ENCODE peak calls at places on chromosomes 2 and 18, in eight cellular contexts. K, A, X, S, R, M, E and I are unnamed samples.

GRCh38 chr18:56083097-56083865 is 495.3 kb upstream of the TCF4 start:
- DNase-seq in M (peak), X (peak), K (peak), S (no peak), A (peak), E (no peak), R (no peak), I (peak)

GRCh38 chr2:235946590-235946989 is 221.6 kb downstream of the GBX2 start:
- DNase-seq in S (no peak), M (no peak), E (no peak), K (peak), A (peak), X (no peak), R (no peak), I (no peak)

GRCh38 chr2:148130571-148130970 is 109.7 kb downstream of the MBD5 start:
- DNase-seq in S (no peak), E (no peak), X (no peak), M (no peak), A (no peak), R (no peak), K (no peak), I (no peak)

GRCh38 chr2:58710795-58711279 is 469.7 kb upstream of the FANCL start:
- DNase-seq in A (no peak), R (no peak), S (no peak), X (no peak), E (no peak), K (no peak), M (no peak), I (no peak)

GRCh38 chr2:191167766-191168165 is 17.0 kb upstream of the STAT4 start:
- DNase-seq in K (no peak), R (no peak), M (no peak), E (no peak), X (no peak), A (no peak), S (peak), I (no peak)

GRCh38 chr2:200812122-200813022 is 662 bp downstream of the BZW1 start:
- DNase-seq in E (peak), R (peak), M (peak), A (peak), X (peak), S (peak), K (peak), I (peak)

GRCh38 chr2:222283634-222284033 is 15.2 kb downstream of the PAX3 start:
- DNase-seq in R (no peak), E (no peak), X (no peak), K (no peak), M (no peak), S (no peak), A (peak), I (no peak)

GRCh38 chr2:149082781-149083180 is 44.3 kb downstream of the LYPD6B start:
- DNase-seq in X (peak), E (no peak), K (no peak), M (no peak), A (peak), S (no peak), R (no peak), I (no peak)

DNA sequence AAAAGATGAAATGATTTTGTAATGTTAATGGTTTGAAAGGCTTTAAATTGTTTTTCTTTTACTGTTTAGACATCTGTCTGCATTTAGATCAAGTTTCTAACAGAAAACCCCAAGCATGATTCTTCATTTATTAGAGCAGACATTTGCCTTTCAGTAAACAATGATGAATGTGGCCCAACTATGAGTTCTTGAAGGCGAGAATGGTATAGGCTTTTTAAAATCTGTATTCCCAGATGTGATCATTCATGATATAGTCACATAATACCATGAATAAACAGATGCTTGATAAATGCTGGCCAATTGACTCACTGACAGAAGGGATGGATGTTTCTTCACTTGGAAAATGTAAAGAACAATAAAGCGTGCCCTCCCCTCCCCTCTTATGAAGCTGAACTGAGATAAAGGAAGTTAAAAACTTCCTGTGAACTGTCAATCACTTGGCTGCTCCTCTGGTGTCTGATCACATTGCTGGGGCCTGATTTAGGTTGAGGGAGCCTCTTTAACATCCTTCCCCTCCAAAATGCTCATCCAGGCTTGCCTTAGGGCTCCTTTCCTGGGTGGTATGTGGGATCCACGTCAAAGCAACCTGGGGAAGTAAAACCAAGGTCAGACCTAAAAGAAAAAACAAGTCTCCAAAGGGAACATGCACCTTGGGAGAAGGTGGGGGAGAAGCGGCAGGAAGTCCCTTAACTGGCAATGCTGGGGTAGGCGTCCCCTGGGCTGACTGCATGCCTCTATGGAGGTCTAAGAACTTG is 3.3 kb downstream of the CAPN14 start:
- DNase-seq in K (no peak), M (no peak), S (no peak), E (no peak), X (no peak), R (no peak), A (no peak), I (no peak)
- TF ChIP-seq CTCF in K (no peak), M (no peak), S (no peak), E (no peak), X (no peak), R (no peak), A (no peak), I (no peak)

DNA sequence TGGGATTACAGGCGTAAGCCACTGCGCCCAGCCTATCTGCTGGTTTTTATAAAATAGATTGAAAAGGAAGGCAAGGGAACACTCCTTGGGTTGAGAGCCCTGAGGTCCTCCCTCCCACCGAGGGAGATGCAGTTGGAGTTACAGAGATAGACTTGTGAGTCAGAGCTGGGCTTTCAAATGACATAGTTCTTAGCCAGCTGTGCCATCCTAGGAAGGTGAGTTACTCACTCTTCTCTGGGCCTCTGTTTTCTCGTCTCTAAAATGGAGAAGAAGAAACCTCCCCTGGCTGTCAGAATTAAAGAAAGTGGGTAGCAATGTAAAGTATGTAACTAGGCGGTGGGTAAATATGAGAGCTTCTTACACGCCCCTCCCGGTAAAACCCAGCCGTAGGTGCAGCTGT is 2.4 kb downstream of the LRRFIP1 start:
- DNase-seq in E (no peak), A (no peak), S (no peak), X (no peak), M (no peak), K (no peak), R (no peak), I (no peak)
- H3K27ac ChIP-seq in E (no peak), A (no peak), S (no peak), X (no peak), M (peak), K (no peak), R (no peak), I (no peak)

DNA sequence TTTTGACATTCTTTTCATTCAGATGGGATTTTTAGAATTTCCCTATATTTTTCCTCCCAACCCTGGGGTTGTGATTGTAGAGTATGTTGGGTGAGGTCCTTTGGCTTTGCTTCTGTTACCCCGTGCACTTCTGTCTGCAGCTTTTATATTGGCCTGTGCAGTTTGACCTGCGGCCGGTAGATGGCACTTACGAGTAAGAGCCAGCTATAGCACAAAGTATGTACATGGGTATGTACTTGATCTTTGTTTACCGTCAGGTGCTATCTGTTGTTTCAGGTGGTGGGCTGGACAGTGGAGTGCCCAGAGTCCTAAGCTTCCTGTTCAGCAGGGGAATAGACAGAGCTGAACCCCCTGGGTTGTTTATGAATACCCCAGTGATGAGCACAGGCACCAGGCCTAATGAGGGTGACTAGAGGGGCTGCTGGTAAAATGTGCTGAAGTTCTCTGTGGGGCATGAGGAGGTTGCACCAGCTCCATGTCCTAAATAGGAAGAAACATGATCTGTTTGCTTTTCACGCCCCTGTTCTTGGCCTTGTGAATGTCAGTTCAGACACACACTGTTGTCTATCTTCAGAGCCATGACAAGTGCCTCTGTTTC is 58.9 kb upstream of the THUMPD2 start:
- DNase-seq in M (no peak), X (peak), K (no peak), R (no peak), S (peak), E (peak), A (peak), I (no peak)
- TF ChIP-seq CTCF in M (peak), X (peak), K (peak), R (peak), S (peak), E (peak), A (peak), I (no peak)

DNA sequence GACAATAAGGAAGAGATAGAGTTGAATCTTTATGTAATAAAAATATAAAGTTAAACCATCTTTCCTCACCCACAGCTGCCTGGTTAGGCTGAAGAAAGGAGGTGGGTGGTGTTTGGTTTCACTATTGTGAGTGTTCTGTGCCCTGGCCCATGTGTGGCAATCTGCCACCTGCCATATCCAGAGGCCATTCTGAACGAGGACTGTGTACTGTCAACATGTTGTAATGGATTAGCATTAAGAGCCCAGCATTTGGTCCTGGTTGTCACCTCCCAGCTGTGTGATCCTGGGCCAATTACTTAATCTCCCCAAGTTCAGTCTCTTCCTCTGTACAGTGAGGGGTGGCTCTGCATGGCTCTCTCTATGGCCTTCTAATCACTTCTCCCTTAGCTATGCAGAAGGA is 118.2 kb upstream of the SEC11C start:
- DNase-seq in R (no peak), X (peak), K (no peak), S (no peak), A (no peak), E (no peak), M (no peak), I (no peak)
- H3K27ac ChIP-seq in R (peak), X (peak), K (no peak), S (no peak), A (no peak), E (no peak), M (no peak), I (no peak)

DNA sequence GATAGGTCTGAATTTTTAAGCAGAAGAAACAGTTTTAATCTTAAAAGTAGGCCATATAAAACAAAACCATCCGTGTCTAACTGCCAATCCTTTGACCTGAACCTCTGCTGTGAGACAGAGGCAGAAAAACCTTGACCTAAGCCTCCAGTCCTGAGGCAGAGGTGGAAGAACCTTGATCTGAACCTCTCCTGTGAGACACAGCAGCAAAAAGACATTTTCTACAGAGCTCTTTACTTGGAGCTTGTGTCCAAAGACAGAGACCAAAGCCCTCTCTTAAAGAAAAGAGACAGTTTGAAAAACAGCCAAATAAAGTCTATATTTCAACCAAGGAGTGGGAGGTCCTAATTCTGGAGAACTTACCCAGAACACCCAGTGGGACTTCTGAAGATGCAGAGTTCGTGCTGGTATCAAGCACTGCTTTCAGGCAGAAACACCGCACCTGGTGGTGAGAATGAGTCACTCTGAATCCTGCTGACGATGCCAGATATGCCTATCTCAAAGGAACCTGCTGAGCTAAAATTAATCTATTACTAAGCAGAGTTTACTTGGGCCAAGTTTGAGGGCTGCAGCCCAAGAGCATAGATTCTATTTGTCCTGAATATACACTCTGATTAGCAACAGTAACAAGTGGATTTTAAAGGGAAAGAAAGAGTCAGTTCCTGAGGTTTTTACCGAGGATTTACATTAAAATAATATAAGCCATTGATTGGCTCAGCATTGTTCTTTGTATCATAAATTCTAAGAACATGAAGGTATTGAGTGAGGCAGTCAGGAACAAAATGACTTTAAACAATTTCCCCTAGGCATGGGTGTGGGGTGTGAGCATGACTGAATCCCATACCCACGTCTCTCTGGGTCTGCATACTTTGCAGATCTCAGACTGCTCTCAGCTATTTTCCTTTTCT is 806.4 kb downstream of the TRIB2 start:
- DNase-seq in R (no peak), M (peak), K (no peak), E (peak), S (peak), A (no peak), X (no peak), I (peak)
- TF ChIP-seq CTCF in R (no peak), M (no peak), K (no peak), E (peak), S (no peak), A (no peak), X (no peak), I (no peak)